ENCODE peak calls at places on chromosomes 6 and 20, in eight cellular contexts. J is cardiac fibroblast, Y is BJ, R is ovary, I is mammary epithelial cell, G is pancreas, S is heart left ventricle, L is left lung. W is an unnamed sample.

GRCh38 chr6:118781897-118782296 is 112.1 kb upstream of the ASF1A start:
- DNase-seq in G (no peak), R (no peak), I (no peak), L (no peak), Y (no peak), S (no peak), J (no peak), W (no peak)

GRCh38 chr20:14193885-14194284 is 143.5 kb downstream of the FLRT3 start:
- DNase-seq in L (no peak), J (no peak), S (no peak), Y (no peak), R (no peak), G (no peak), I (peak; percentile 12), W (no peak)

GRCh38 chr6:52653151-52653550 is 17.8 kb upstream of the TMEM14A start:
- DNase-seq in Y (no peak), G (no peak), J (no peak), S (no peak), L (no peak), I (no peak), R (no peak), W (no peak)

GRCh38 chr6:168039849-168040248 is 39.2 kb downstream of the FRMD1 start:
- DNase-seq in J (no peak), G (no peak), R (peak; percentile 22), S (no peak), L (no peak), I (no peak), Y (no peak), W (no peak)

GRCh38 chr6:403659-404655 is 12.4 kb downstream of the IRF4 start:
- DNase-seq in R (no peak), I (no peak), J (no peak), G (no peak), S (no peak), Y (no peak), L (no peak), W (no peak)

GRCh38 chr6:12761376-12762115 is 45.0 kb downstream of the PHACTR1 start:
- DNase-seq in S (no peak), G (no peak), R (no peak), L (no peak), Y (peak; percentile 92), J (peak; percentile 53), I (no peak), W (peak; percentile 29)

GRCh38 chr6:36345681-36346417 is 9.2 kb upstream of the BNIP5 start:
- DNase-seq in R (no peak), S (no peak), G (no peak), L (peak; percentile 17), I (no peak), J (no peak), Y (no peak), W (no peak)

GRCh38 chr6:89301586-89302194 is 13.4 kb downstream of the GABRR2 start:
- DNase-seq in L (no peak), I (no peak), G (no peak), R (no peak), J (no peak), S (no peak), Y (no peak), W (no peak)

GRCh38 chr6:3825851-3826581 is 23.2 kb upstream of the FAM50B start:
- DNase-seq in G (peak; percentile 92), Y (peak; percentile 97), R (peak; percentile 81), I (peak; percentile 95), J (peak; percentile 98), L (peak; percentile 84), S (peak; percentile 85), W (peak; percentile 100)

GRCh38 chr20:14336667-14337066 is 745 bp downstream of the FLRT3 start:
- DNase-seq in G (no peak), S (no peak), Y (no peak), J (no peak), I (peak; percentile 43), L (no peak), R (no peak), W (no peak)

GRCh38 chr6:155013457-155013876 is 18.4 kb downstream of the TIAM2 start:
- DNase-seq in Y (no peak), L (no peak), G (no peak), J (no peak), S (no peak), R (no peak), I (no peak), W (no peak)

GRCh38 chr6:150081702-150082101 is 12.8 kb upstream of the ULBP3 start:
- DNase-seq in S (no peak), L (no peak), I (no peak), R (no peak), J (no peak), G (no peak), Y (no peak), W (no peak)

GRCh38 chr6:36788768-36789167 is 50.5 kb downstream of the CPNE5 start:
- DNase-seq in G (no peak), I (peak; percentile 20), L (no peak), J (peak; percentile 28), Y (no peak), S (no peak), R (no peak), W (no peak)

GRCh38 chr6:105493776-105494175 is 90.9 kb upstream of the PREP start:
- DNase-seq in Y (no peak), R (no peak), J (no peak), I (no peak), S (no peak), L (no peak), G (no peak), W (no peak)

GRCh38 chr6:52407467-52407866 is 12.7 kb upstream of the EFHC1 start:
- DNase-seq in G (no peak), S (no peak), L (no peak), Y (no peak), R (no peak), I (peak; percentile 37), J (peak; percentile 70), W (no peak)

GRCh38 chr20:58608096-58608840 is 42.8 kb upstream of the STX16 start:
- DNase-seq in Y (no peak), I (no peak), L (no peak), J (no peak), S (no peak), G (no peak), R (no peak), W (no peak)

GRCh38 chr6:5422321-5422915 is 161.1 kb downstream of the FARS2 start:
- DNase-seq in L (no peak), Y (no peak), J (peak; percentile 60), S (no peak), R (no peak), I (peak; percentile 14), G (peak; percentile 18), W (no peak)

GRCh38 chr6:72770959-72771358 is 149.1 kb downstream of the KCNQ5 start:
- DNase-seq in L (no peak), Y (no peak), I (no peak), S (no peak), J (no peak), G (no peak), R (no peak), W (no peak)

GRCh38 chr6:168905451-168906090 is 348.1 kb downstream of the THBS2 start:
- DNase-seq in I (peak; percentile 14), G (no peak), L (no peak), S (no peak), J (peak; percentile 23), Y (no peak), R (no peak), W (no peak)

GRCh38 chr6:31948306-31948705 is 2.4 kb downstream of the CFB start:
- DNase-seq in S (no peak), I (no peak), G (no peak), R (no peak), J (no peak), L (no peak), Y (no peak), W (no peak)

GRCh38 chr6:14784596-14785360 is 461.1 kb upstream of the JARID2 start:
- DNase-seq in S (no peak), G (no peak), L (no peak), J (no peak), I (no peak), R (no peak), Y (no peak), W (no peak)

GRCh38 chr20:63232235-63233060 is 3.3 kb upstream of the BIRC7 start:
- DNase-seq in G (no peak), S (no peak), R (no peak), Y (peak; percentile 62), J (peak; percentile 75), L (no peak), I (no peak), W (peak; percentile 83)

GRCh38 chr6:50555982-50556381 is 157.3 kb upstream of the TFAP2D start:
- DNase-seq in L (no peak), G (no peak), R (no peak), J (no peak), S (no peak), Y (no peak), I (no peak), W (no peak)

GRCh38 chr6:135871878-135872277 is 20.4 kb downstream of the PDE7B start:
- DNase-seq in I (no peak), G (no peak), R (no peak), J (peak; percentile 74), Y (peak; percentile 35), L (no peak), S (no peak), W (peak; percentile 62)

GRCh38 chr6:32847795-32848194 is 3.9 kb upstream of the PSMB8 start:
- DNase-seq in S (no peak), L (no peak), I (no peak), J (no peak), R (no peak), Y (no peak), G (no peak), W (no peak)

DNA sequence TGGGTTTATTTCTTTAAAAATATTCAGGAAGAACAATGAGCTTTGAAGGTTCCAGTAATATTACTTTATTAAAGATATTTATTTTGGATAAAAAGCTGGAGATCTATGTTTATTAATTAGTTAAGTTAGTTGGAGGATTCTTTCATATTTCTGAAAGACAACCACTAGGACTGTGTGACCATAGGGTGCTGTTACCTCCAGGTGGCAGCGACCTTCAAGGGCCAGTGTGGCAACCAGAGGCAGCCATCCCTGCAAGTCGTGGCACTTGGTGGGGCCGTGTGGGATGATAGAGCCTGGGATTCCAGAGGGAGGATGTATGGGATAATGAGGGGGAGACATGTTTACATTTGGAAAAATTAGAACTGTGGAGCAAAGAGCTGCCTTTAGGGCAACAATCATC is 95.5 kb upstream of the SCP2D1 start:
- DNase-seq in G (no peak), I (no peak), Y (no peak), L (no peak), R (no peak), S (no peak), J (no peak), W (no peak)
- TF ChIP-seq CTCF in G (no peak), I (no peak), Y (no peak), L (no peak), R (no peak), S (no peak), J (no peak), W (peak; percentile 12)

GRCh38 chr6:166006593-166007301 is 160.9 kb downstream of the TBXT start:
- DNase-seq in Y (no peak), J (peak; percentile 68), G (no peak), I (no peak), R (no peak), S (no peak), L (no peak), W (peak; percentile 89)
- H3K4me3 ChIP-seq in Y (peak overlapping the region; percentile 25), J (peak overlapping the region; percentile 27), G (no peak overlapping the region), I (no peak overlapping the region), R (peak overlapping the region; percentile 39), S (peak overlapping the region; percentile 52), L (no peak overlapping the region), W (peak overlapping the region; percentile 66)

GRCh38 chr6:68572525-68572924 is 62.6 kb upstream of the ADGRB3 start:
- DNase-seq in G (no peak), R (no peak), S (no peak), Y (no peak), L (no peak), J (peak; percentile 38), I (peak; percentile 1), W (peak; percentile 9)
- TF ChIP-seq CTCF in G (no peak), R (no peak), S (no peak), Y (peak; percentile 3), L (no peak), J (peak; percentile 52), I (peak; percentile 39), W (peak; percentile 70)

GRCh38 chr20:52533401-52533800 is 341.8 kb upstream of the ZFP64 start:
- DNase-seq in G (no peak), R (no peak), J (no peak), S (no peak), Y (no peak), L (no peak), I (no peak), W (no peak)
- H3K4me3 ChIP-seq in G (no peak overlapping the region), R (no peak overlapping the region), J (no peak overlapping the region), S (no peak overlapping the region), Y (no peak overlapping the region), L (no peak overlapping the region), I (no peak overlapping the region), W (no peak overlapping the region)